ENCODE peak calls at places on chromosome 2, in five cellular contexts. I is epithelial cell of esophagus, H is astrocyte, Q is NAMALWA, W is brain microvascular endothelial cell. T is an unnamed sample.

GRCh38 chr2:239443666-239444567 is 43.1 kb upstream of the HDAC4 start:
- DNase-seq in I (peak; percentile 93), H (peak; percentile 67), Q (no peak), W (no peak), T (no peak)

GRCh38 chr2:241157841-241158545 is 7.7 kb downstream of the PPP1R7 start:
- DNase-seq in I (no peak), H (peak; percentile 25), Q (no peak), W (peak; percentile 84), T (no peak)

GRCh38 chr2:205913668-205914067 is 172.3 kb downstream of the INO80D start:
- DNase-seq in I (no peak), H (no peak), Q (no peak), W (no peak), T (no peak)

GRCh38 chr2:44722002-44722625 is 219.4 kb upstream of the SIX3 start:
- DNase-seq in I (no peak), H (no peak), Q (peak; percentile 45), W (no peak), T (peak; percentile 7)

GRCh38 chr2:42457011-42457410 is 36.8 kb downstream of the KCNG3 start:
- DNase-seq in I (no peak), H (no peak), Q (peak; percentile 34), W (no peak), T (no peak)

GRCh38 chr2:231123362-231123898 is 1.4 kb downstream of the HTR2B start:
- DNase-seq in I (peak; percentile 14), H (peak; percentile 45), Q (no peak), W (peak; percentile 39), T (no peak)

GRCh38 chr2:64454316-64455030 is 511 bp downstream of the LGALSL start:
- DNase-seq in I (peak; percentile 69), H (peak; percentile 47), Q (peak; percentile 59), W (no peak), T (peak; percentile 75)

GRCh38 chr2:24638568-24638967 is 147.5 kb downstream of the NCOA1 start:
- DNase-seq in I (no peak), H (no peak), Q (no peak), W (no peak), T (no peak)

GRCh38 chr2:134206573-134206972 is 47.3 kb upstream of the MGAT5 start:
- DNase-seq in I (peak; percentile 42), H (peak; percentile 65), Q (no peak), W (peak; percentile 79), T (no peak)

GRCh38 chr2:139033300-139033699 is 253.1 kb upstream of the NXPH2 start:
- DNase-seq in I (peak; percentile 39), H (peak; percentile 52), Q (no peak), W (peak; percentile 56), T (no peak)

GRCh38 chr2:55733335-55733734 is 39.7 kb upstream of the PNPT1 start:
- DNase-seq in I (no peak), H (peak; percentile 18), Q (no peak), W (no peak), T (no peak)

GRCh38 chr2:70241338-70241737 is 7.1 kb downstream of the TIA1 start:
- DNase-seq in I (peak; percentile 42), H (no peak), Q (no peak), W (no peak), T (no peak)

GRCh38 chr2:128435576-128436497 is 117.2 kb upstream of the HS6ST1 start:
- DNase-seq in I (no peak), H (no peak), Q (no peak), W (no peak), T (peak; percentile 4)

GRCh38 chr2:225428360-225428759 is 28.9 kb downstream of the NYAP2 start:
- DNase-seq in I (no peak), H (no peak), Q (peak; percentile 9), W (no peak), T (no peak)

GRCh38 chr2:223510713-223511112 is 91.4 kb downstream of the SCG2 start:
- DNase-seq in I (no peak), H (no peak), Q (no peak), W (no peak), T (no peak)

GRCh38 chr2:128281852-128282245 is 36.8 kb downstream of the HS6ST1 start:
- DNase-seq in I (no peak), H (no peak), Q (no peak), W (no peak), T (no peak)

GRCh38 chr2:29834624-29835023 is 86.8 kb downstream of the ALK start:
- DNase-seq in I (peak; percentile 54), H (peak; percentile 79), Q (no peak), W (no peak), T (no peak)

GRCh38 chr2:44277541-44277940 is 2.3 kb downstream of the SLC3A1 start:
- DNase-seq in I (no peak), H (no peak), Q (no peak), W (no peak), T (no peak)

GRCh38 chr2:29895296-29895695 is 26.1 kb downstream of the ALK start:
- DNase-seq in I (no peak), H (peak; percentile 62), Q (no peak), W (no peak), T (no peak)

GRCh38 chr2:149561309-149561926 is 26.2 kb downstream of the MMADHC start:
- DNase-seq in I (peak; percentile 48), H (no peak), Q (peak; percentile 66), W (peak; percentile 18), T (peak; percentile 49)

GRCh38 chr2:8567469-8568108 is 114.3 kb upstream of the ID2 start:
- DNase-seq in I (no peak), H (peak; percentile 14), Q (no peak), W (no peak), T (no peak)

GRCh38 chr2:86396304-86396785 is 44.8 kb upstream of the KDM3A start:
- DNase-seq in I (peak; percentile 75), H (peak; percentile 24), Q (no peak), W (peak; percentile 52), T (peak; percentile 11)

GRCh38 chr2:168231609-168232241 is 15.7 kb downstream of the STK39 start:
- DNase-seq in I (no peak), H (no peak), Q (no peak), W (no peak), T (no peak)

GRCh38 chr2:182715121-182715895 is 749 bp upstream of the DNAJC10 start:
- DNase-seq in I (peak; percentile 32), H (peak; percentile 5), Q (peak; percentile 55), W (peak; percentile 1), T (peak; percentile 44)

GRCh38 chr2:177147093-177147694 is 65.4 kb upstream of the HNRNPA3 start:
- DNase-seq in I (peak; percentile 63), H (peak; percentile 41), Q (peak; percentile 80), W (peak; percentile 55), T (peak; percentile 61)

GRCh38 chr2:167816897-167817296 is 430.5 kb downstream of the STK39 start:
- DNase-seq in I (no peak), H (no peak), Q (no peak), W (no peak), T (no peak)

GRCh38 chr2:237207641-237208040 is 122.0 kb downstream of the COPS8 start:
- DNase-seq in I (peak; percentile 17), H (peak; percentile 48), Q (no peak), W (peak; percentile 70), T (no peak)

GRCh38 chr2:17813742-17814458 is 2.4 kb upstream of the MSGN1 start:
- DNase-seq in I (peak; percentile 11), H (no peak), Q (peak; percentile 93), W (peak; percentile 77), T (peak; percentile 84)

T was measured in OCI-LY7.